ENCODE peak calls at places on chromosomes 2 and 18, in seven cellular contexts. E is lung, T is IMR-90, G is kidney, V is stomach, K is A549, H is upper lobe of right lung. P is an unnamed sample.

GRCh38 chr18:54561864-54562263 is 29.2 kb upstream of the DYNAP start:
- DNase-seq in E (no peak), T (no peak), G (no peak), V (no peak), K (no peak), H (no peak), P (no peak)

GRCh38 chr2:135662088-135662487 is 79.6 kb upstream of the UBXN4 start:
- DNase-seq in E (no peak), T (peak), G (no peak), V (no peak), K (no peak), H (no peak), P (no peak)

GRCh38 chr18:29737620-29738019 is 1304.9 kb downstream of the DSC3 start:
- DNase-seq in E (no peak), T (no peak), G (no peak), V (no peak), K (no peak), H (no peak), P (no peak)

GRCh38 chr18:11976882-11977281 is 4.4 kb upstream of the IMPA2 start:
- DNase-seq in E (no peak), T (peak), G (no peak), V (no peak), K (peak), H (no peak), P (no peak)

GRCh38 chr2:165627463-165627862 is 158.0 kb downstream of the CSRNP3 start:
- DNase-seq in E (no peak), T (peak), G (no peak), V (no peak), K (no peak), H (no peak), P (no peak)

GRCh38 chr2:149307014-149307413 is 23.4 kb upstream of the LYPD6 start:
- DNase-seq in E (no peak), T (no peak), G (no peak), V (no peak), K (no peak), H (no peak), P (no peak)

GRCh38 chr2:215931256-215931903 is 82.0 kb downstream of the MREG start:
- DNase-seq in E (peak), T (peak), G (no peak), V (peak), K (peak), H (no peak), P (no peak)

GRCh38 chr18:44423826-44424225 is 256.9 kb upstream of the SETBP1 start:
- DNase-seq in E (no peak), T (no peak), G (no peak), V (no peak), K (no peak), H (no peak), P (no peak)

GRCh38 chr2:127313359-127313758 is 19.4 kb upstream of the ERCC3 start:
- DNase-seq in E (no peak), T (no peak), G (no peak), V (no peak), K (no peak), H (no peak), P (no peak)

GRCh38 chr2:86037141-86037794 is 68.4 kb downstream of the POLR1A start:
- DNase-seq in E (peak), T (peak), G (peak), V (peak), K (no peak), H (peak), P (no peak)

GRCh38 chr18:60372598-60372997 is at the start of gene MC4R:
- DNase-seq in E (no peak), T (peak), G (no peak), V (no peak), K (peak), H (no peak), P (no peak)

GRCh38 chr2:105438104-105438929 is 39.5 kb upstream of the FHL2 start:
- DNase-seq in E (no peak), T (peak), G (peak), V (peak), K (no peak), H (no peak), P (no peak)

GRCh38 chr18:62790836-62791772 is 75.8 kb downstream of the PHLPP1 start:
- DNase-seq in E (no peak), T (peak), G (no peak), V (no peak), K (no peak), H (no peak), P (no peak)

GRCh38 chr2:74439373-74440004 is 2.2 kb downstream of the RTKN start:
- DNase-seq in E (no peak), T (no peak), G (no peak), V (no peak), K (no peak), H (no peak), P (no peak)

GRCh38 chr2:11573418-11574175 is 39.8 kb downstream of the GREB1 start:
- DNase-seq in E (no peak), T (peak), G (peak), V (no peak), K (no peak), H (no peak), P (peak)

GRCh38 chr18:10297079-10297478 is 157.4 kb upstream of the APCDD1 start:
- DNase-seq in E (no peak), T (no peak), G (no peak), V (no peak), K (no peak), H (no peak), P (no peak)

GRCh38 chr2:96407041-96407918 is 71.7 kb downstream of the NCAPH start:
- DNase-seq in E (peak), T (peak), G (no peak), V (peak), K (peak), H (peak), P (no peak)

GRCh38 chr2:96553176-96553956 is 16.8 kb downstream of the ARID5A start:
- DNase-seq in E (no peak), T (no peak), G (peak), V (no peak), K (no peak), H (no peak), P (no peak)

GRCh38 chr18:58058720-58059119 is 14.7 kb downstream of the NEDD4L start:
- DNase-seq in E (no peak), T (peak), G (no peak), V (no peak), K (no peak), H (no peak), P (no peak)

GRCh38 chr2:48569433-48569832 is 39.5 kb downstream of the STON1 start:
- DNase-seq in E (no peak), T (no peak), G (no peak), V (no peak), K (no peak), H (no peak), P (no peak)

GRCh38 chr2:45932278-45932975 is 281.0 kb downstream of the PRKCE start:
- DNase-seq in E (no peak), T (peak), G (no peak), V (no peak), K (no peak), H (no peak), P (no peak)

GRCh38 chr18:62425465-62426190 is 97.2 kb upstream of the ZCCHC2 start:
- DNase-seq in E (peak), T (peak), G (no peak), V (peak), K (peak), H (no peak), P (no peak)

GRCh38 chr2:174959787-174960186 is 45.4 kb downstream of the CHN1 start:
- DNase-seq in E (no peak), T (no peak), G (no peak), V (no peak), K (no peak), H (no peak), P (no peak)

GRCh38 chr2:72144746-72145657 is 2.7 kb downstream of the CYP26B1 start:
- DNase-seq in E (peak), T (no peak), G (peak), V (peak), K (peak), H (peak), P (peak)

GRCh38 chr18:66013976-66014375 is 263.2 kb downstream of the CDH7 start:
- DNase-seq in E (no peak), T (no peak), G (no peak), V (no peak), K (no peak), H (no peak), P (no peak)

GRCh38 chr18:46480187-46480586 is 176.8 kb downstream of the LOXHD1 start:
- DNase-seq in E (no peak), T (no peak), G (no peak), V (no peak), K (no peak), H (no peak), P (no peak)

GRCh38 chr2:22110244-22110651 is 986.5 kb downstream of the TDRD15 start:
- DNase-seq in E (no peak), T (no peak), G (no peak), V (no peak), K (no peak), H (no peak), P (no peak)

GRCh38 chr18:63887424-63887823 is at the start of gene SERPINB2:
- DNase-seq in E (no peak), T (peak), G (no peak), V (no peak), K (no peak), H (no peak), P (no peak)

GRCh38 chr18:23311346-23312103 is 141.6 kb upstream of the RIOK3 start:
- DNase-seq in E (peak), T (peak), G (peak), V (no peak), K (no peak), H (no peak), P (no peak)

GRCh38 chr18:75100832-75101630 is 107.9 kb downstream of the PTGR3 start:
- DNase-seq in E (no peak), T (no peak), G (no peak), V (peak), K (no peak), H (no peak), P (no peak)

GRCh38 chr2:65033178-65033577 is 23.0 kb upstream of the CEP68 start:
- DNase-seq in E (no peak), T (no peak), G (no peak), V (no peak), K (no peak), H (no peak), P (no peak)

GRCh38 chr18:26502834-26503233 is 45.5 kb downstream of the KCTD1 start:
- DNase-seq in E (no peak), T (no peak), G (no peak), V (no peak), K (no peak), H (no peak), P (no peak)

GRCh38 chr2:138403431-138403927 is 98.1 kb upstream of the SPOPL start:
- DNase-seq in E (no peak), T (no peak), G (no peak), V (no peak), K (no peak), H (no peak), P (no peak)

GRCh38 chr2:62197017-62197586 is 1.2 kb downstream of the B3GNT2 start:
- DNase-seq in E (no peak), T (no peak), G (no peak), V (no peak), K (no peak), H (no peak), P (no peak)

GRCh38 chr2:37920570-37920969 is 4.5 kb upstream of the RMDN2 start:
- DNase-seq in E (no peak), T (peak), G (no peak), V (no peak), K (no peak), H (no peak), P (no peak)

GRCh38 chr2:199596549-199596948 is 138.8 kb upstream of the SATB2 start:
- DNase-seq in E (no peak), T (peak), G (no peak), V (no peak), K (peak), H (no peak), P (no peak)

GRCh38 chr2:26018184-26018716 is 15.6 kb upstream of the RAB10 start:
- DNase-seq in E (peak), T (peak), G (peak), V (peak), K (peak), H (peak), P (peak)

GRCh38 chr2:120920438-120920814 is 184.8 kb downstream of the GLI2 start:
- DNase-seq in E (no peak), T (no peak), G (no peak), V (no peak), K (no peak), H (no peak), P (no peak)
- H3K27ac ChIP-seq in E (no peak), T (peak), G (no peak), V (no peak), K (peak), H (peak), P (no peak)

GRCh38 chr2:39476524-39476923 is 39.4 kb upstream of the MAP4K3 start:
- DNase-seq in E (no peak), T (no peak), G (no peak), V (no peak), K (no peak), H (no peak), P (no peak)
- H3K4me3 ChIP-seq in E (no peak), T (no peak), G (no peak), V (no peak), K (no peak), H (no peak), P (no peak)

DNA sequence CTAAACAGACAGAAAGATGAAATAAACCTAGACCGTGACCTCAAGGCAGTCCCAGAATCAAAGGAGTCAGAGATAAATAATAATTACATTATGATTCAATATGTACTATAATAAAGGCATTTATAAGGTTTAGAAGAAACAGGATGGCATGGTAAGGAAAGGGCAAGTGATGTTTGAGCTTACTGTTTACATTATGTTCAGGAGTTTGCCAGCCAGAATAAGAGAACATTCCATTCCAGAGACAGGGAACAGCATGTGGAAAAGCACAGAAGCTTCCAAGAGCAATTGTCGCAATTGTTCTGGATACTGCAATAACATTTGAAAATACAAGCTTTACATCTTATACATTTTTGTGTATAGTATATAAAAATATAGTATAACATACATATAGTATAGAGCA is 50.0 kb upstream of the FRZB start:
- DNase-seq in E (no peak), T (no peak), G (no peak), V (no peak), K (no peak), H (no peak), P (no peak)
- H3K27ac ChIP-seq in E (no peak), T (peak), G (no peak), V (no peak), K (no peak), H (no peak), P (peak)

DNA sequence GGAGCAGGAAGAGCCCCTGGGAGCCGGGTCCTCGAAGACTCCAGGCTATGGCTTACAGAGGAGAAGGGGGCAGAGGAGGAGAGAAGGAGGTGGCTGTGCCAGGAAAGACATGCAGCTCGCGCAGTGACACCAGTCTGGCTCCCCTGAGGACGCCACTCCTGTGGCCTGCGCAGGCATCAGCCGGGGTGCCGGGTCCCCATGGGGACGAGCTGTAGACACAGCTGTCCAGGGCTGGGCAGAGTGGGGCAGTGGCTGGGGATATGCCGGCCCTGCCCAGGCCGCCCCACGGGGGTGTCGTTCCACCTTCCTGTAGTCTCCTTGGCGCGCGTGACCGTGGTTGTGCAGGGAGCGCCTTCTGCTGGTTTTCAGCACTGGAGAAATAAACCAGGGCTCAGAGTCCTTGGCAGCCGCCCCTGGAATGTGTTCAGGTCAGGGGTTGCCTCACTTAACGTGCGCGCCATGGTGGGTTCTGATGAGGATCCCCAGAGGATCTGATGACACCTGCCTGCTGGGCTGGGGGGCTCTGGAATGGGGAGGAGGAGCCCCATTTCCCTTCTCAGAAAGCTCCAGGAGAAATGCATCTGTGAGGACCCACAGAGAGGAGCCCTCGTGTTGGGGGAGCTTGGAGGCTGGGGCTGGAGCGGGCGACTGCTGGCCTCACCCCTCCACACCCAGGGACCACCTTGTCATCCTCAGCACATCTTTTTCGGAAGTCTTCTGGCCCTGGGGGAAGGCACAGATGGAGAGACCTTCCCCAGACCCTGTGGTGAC is 26.7 kb downstream of the RAMP1 start:
- DNase-seq in E (no peak), T (no peak), G (peak), V (no peak), K (no peak), H (peak), P (peak)
- H3K4me3 ChIP-seq in E (no peak), T (no peak), G (no peak), V (no peak), K (no peak), H (no peak), P (no peak)

GRCh38 chr2:36857713-36858112 is 108.6 kb downstream of the STRN start:
- DNase-seq in E (no peak), T (no peak), G (no peak), V (no peak), K (no peak), H (no peak), P (no peak)

GRCh38 chr2:36858551-36859365 is 107.6 kb downstream of the STRN start:
- DNase-seq in E (no peak), T (no peak), G (no peak), V (no peak), K (peak), H (no peak), P (no peak)

GRCh38 chr2:36859366-36859792 is 107.0 kb downstream of the STRN start:
- DNase-seq in E (no peak), T (peak), G (no peak), V (no peak), K (no peak), H (no peak), P (no peak)

GRCh38 chr2:36861896-36862295 is 104.4 kb downstream of the STRN start:
- DNase-seq in E (no peak), T (no peak), G (no peak), V (no peak), K (no peak), H (no peak), P (no peak)
- H3K27ac ChIP-seq in E (no peak), T (no peak), G (no peak), V (no peak), K (no peak), H (no peak), P (no peak)

P was measured in RWPE2.